ENCODE peak calls at places on chromosomes 5 and 9, in four cellular contexts. Z, E, I and R are unnamed samples.

GRCh38 chr5:68251386-68251785 is 35.8 kb downstream of the PIK3R1 start:
- DNase-seq in Z (peak; percentile 33), E (no peak), I (peak; percentile 75), R (no peak)

GRCh38 chr9:121812159-121812735 is 160.8 kb downstream of the DAB2IP start:
- DNase-seq in Z (no peak), E (no peak), I (no peak), R (no peak)

GRCh38 chr5:137867664-137868063 is at the start of gene MYOT:
- DNase-seq in Z (no peak), E (no peak), I (no peak), R (no peak)

GRCh38 chr9:78565481-78565880 is 268.6 kb downstream of the PSAT1 start:
- DNase-seq in Z (no peak), E (no peak), I (no peak), R (no peak)

GRCh38 chr5:86126202-86126601 is 491.5 kb upstream of the COX7C start:
- DNase-seq in Z (no peak), E (no peak), I (no peak), R (no peak)

GRCh38 chr5:162990063-162990462 is 447.3 kb upstream of the CCNG1 start:
- DNase-seq in Z (no peak), E (no peak), I (no peak), R (no peak)

GRCh38 chr5:117889592-117889991 is 1098.8 kb downstream of the DTWD2 start:
- DNase-seq in Z (no peak), E (no peak), I (no peak), R (no peak)

GRCh38 chr9:131418143-131419028 is 24.5 kb downstream of the PRRC2B start:
- DNase-seq in Z (no peak), E (no peak), I (no peak), R (no peak)

GRCh38 chr5:74296685-74297084 is 343.8 kb downstream of the ENC1 start:
- DNase-seq in Z (peak; percentile 15), E (no peak), I (no peak), R (no peak)

GRCh38 chr5:66722653-66723052 is 126.5 kb downstream of the MAST4 start:
- DNase-seq in Z (no peak), E (no peak), I (no peak), R (no peak)

GRCh38 chr5:87388129-87388528 is 24.6 kb downstream of the CCNH start:
- DNase-seq in Z (no peak), E (no peak), I (no peak), R (no peak)

GRCh38 chr5:270340-270739 is 1.1 kb upstream of the PDCD6 start:
- DNase-seq in Z (peak; percentile 21), E (no peak), I (no peak), R (no peak)

GRCh38 chr5:73783823-73784222 is 157.8 kb downstream of the ARHGEF28 start:
- DNase-seq in Z (no peak), E (no peak), I (no peak), R (no peak)

GRCh38 chr9:5493597-5494511 is 16.5 kb upstream of the PDCD1LG2 start:
- DNase-seq in Z (peak; percentile 41), E (no peak), I (no peak), R (no peak)

GRCh38 chr9:133078486-133078885 is 16.7 kb downstream of the CEL start:
- DNase-seq in Z (no peak), E (no peak), I (no peak), R (no peak)

GRCh38 chr5:161562446-161562845 is 15.9 kb upstream of the GABRB2 start:
- DNase-seq in Z (no peak), E (no peak), I (no peak), R (no peak)

GRCh38 chr5:96381526-96381925 is 51.5 kb downstream of the PCSK1 start:
- DNase-seq in Z (peak; percentile 22), E (no peak), I (peak; percentile 70), R (no peak)

GRCh38 chr9:83027153-83027867 is 35.6 kb downstream of the RASEF start:
- DNase-seq in Z (no peak), E (no peak), I (no peak), R (no peak)

GRCh38 chr9:75169623-75170022 is 81.3 kb downstream of the OSTF1 start:
- DNase-seq in Z (no peak), E (no peak), I (no peak), R (no peak)

GRCh38 chr5:143010335-143010734 is 240.2 kb downstream of the ARHGAP26 start:
- DNase-seq in Z (no peak), E (no peak), I (no peak), R (no peak)

GRCh38 chr5:14816374-14816998 is 55.1 kb downstream of the ANKH start:
- DNase-seq in Z (no peak), E (no peak), I (no peak), R (no peak)

GRCh38 chr5:151134228-151134627 is 23.4 kb downstream of the ANXA6 start:
- DNase-seq in Z (no peak), E (no peak), I (no peak), R (no peak)

GRCh38 chr5:107502711-107503110 is 168.0 kb downstream of the EFNA5 start:
- DNase-seq in Z (no peak), E (no peak), I (no peak), R (no peak)

GRCh38 chr9:90092512-90092911 is 487.7 kb downstream of the GADD45G start:
- DNase-seq in Z (no peak), E (no peak), I (peak; percentile 73), R (no peak)

GRCh38 chr5:123659495-123659894 is 147.5 kb downstream of the CSNK1G3 start:
- DNase-seq in Z (no peak), E (no peak), I (no peak), R (no peak)

GRCh38 chr5:143141652-143142051 is 261.8 kb downstream of the NR3C1 start:
- DNase-seq in Z (no peak), E (no peak), I (no peak), R (no peak)

GRCh38 chr5:125326114-125326513 is 579.7 kb upstream of the ZNF608 start:
- DNase-seq in Z (peak; percentile 45), E (no peak), I (no peak), R (no peak)

GRCh38 chr5:38130346-38130745 is 128.0 kb upstream of the EGFLAM start:
- DNase-seq in Z (no peak), E (no peak), I (no peak), R (no peak)

GRCh38 chr5:126852916-126853315 is 76.0 kb downstream of the LMNB1 start:
- DNase-seq in Z (no peak), E (no peak), I (no peak), R (no peak)

GRCh38 chr5:154708207-154708606 is 47.0 kb upstream of the LARP1 start:
- DNase-seq in Z (no peak), E (no peak), I (no peak), R (no peak)

GRCh38 chr5:167754501-167754941 is 536.9 kb upstream of the WWC1 start:
- DNase-seq in Z (no peak), E (no peak), I (no peak), R (no peak)

GRCh38 chr5:150781706-150782614 is 3.4 kb downstream of the SMIM3 start:
- DNase-seq in Z (peak; percentile 43), E (peak; percentile 91), I (no peak), R (no peak)

GRCh38 chr9:84271887-84272556 is 68.5 kb downstream of the SLC28A3 start:
- DNase-seq in Z (no peak), E (no peak), I (no peak), R (no peak)

DNA sequence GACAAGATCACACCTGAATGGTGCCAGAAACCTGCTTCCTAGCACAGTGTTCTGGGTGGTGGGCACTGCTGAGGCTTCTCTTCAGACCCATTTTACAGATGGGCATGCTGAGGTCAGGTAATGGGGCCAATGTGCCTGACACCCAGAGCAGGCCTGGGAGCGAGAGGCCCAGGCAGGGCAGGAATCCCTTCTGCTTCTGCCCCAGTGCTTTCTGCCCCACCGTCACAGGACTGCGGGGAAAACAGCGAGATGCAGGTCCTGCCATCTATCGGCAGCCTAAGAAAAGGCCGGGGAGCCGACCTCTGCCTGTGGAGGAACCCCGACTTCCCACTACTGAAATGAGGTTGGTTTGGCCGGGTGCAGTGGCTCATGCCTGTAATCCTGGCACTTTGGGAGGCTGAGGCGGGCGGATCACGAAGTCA is 22.8 kb upstream of the RNU6ATAC start:
- DNase-seq in Z (no peak), E (peak; percentile 38), I (no peak), R (no peak)
- TF ChIP-seq CTCF in Z (no peak), E (no peak), I (no peak), R (no peak)

GRCh38 chr5:81239613-81240012 is 6.5 kb downstream of the CKMT2 start:
- DNase-seq in Z (no peak), E (peak; percentile 71), I (no peak), R (no peak)
- TF ChIP-seq CTCF in Z (no peak), E (no peak), I (no peak), R (no peak)

GRCh38 chr5:135534609-135535419 is 950 bp downstream of the NEUROG1 start:
- DNase-seq in Z (no peak), E (no peak), I (no peak), R (no peak)

GRCh38 chr5:135535420-135535819 is 344 bp downstream of the NEUROG1 start:
- DNase-seq in Z (no peak), E (no peak), I (no peak), R (no peak)

GRCh38 chr5:135533346-135533745 is 2.4 kb downstream of the NEUROG1 start:
- DNase-seq in Z (no peak), E (no peak), I (no peak), R (no peak)

GRCh38 chr5:135535820-135536801 is at the start of gene NEUROG1:
- DNase-seq in Z (no peak), E (no peak), I (no peak), R (no peak)

GRCh38 chr5:135533794-135534193 is 2.0 kb downstream of the NEUROG1 start:
- DNase-seq in Z (no peak), E (no peak), I (no peak), R (no peak)
- TF ChIP-seq CTCF in Z (no peak), E (no peak), I (no peak), R (no peak)

GRCh38 chr9:134656334-134657034 is 14.9 kb downstream of the COL5A1 start:
- DNase-seq in Z (no peak), E (no peak), I (no peak), R (no peak)
- TF ChIP-seq CTCF in Z (no peak), E (no peak), I (peak; percentile 44), R (no peak)

GRCh38 chr9:18320046-18320445 is 153.9 kb upstream of the ADAMTSL1 start:
- DNase-seq in Z (no peak), E (no peak), I (no peak), R (no peak)
- TF ChIP-seq CTCF in Z (no peak), E (no peak), I (no peak), R (no peak)

DNA sequence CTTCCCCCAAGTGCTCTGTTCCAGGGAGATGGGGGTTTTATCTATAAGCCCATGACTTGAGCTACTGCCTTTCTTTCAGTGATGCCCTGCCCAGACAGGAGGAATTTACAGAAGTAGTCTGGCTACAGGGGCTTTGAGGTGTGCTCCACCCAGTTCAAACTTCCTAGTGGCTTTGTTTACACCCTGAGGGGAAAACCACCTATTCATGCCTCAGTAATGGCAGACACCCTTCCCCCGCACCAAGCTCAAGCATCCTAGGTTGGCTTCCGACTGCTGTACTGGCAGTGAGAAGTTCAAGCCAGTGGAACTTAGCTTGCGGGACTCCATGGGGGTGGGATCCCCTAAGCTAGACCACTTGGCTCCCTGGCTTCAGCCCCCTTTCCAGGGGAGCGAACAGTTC is 154.6 kb downstream of the IZUMO3 start:
- DNase-seq in Z (no peak), E (no peak), I (no peak), R (no peak)
- TF ChIP-seq CTCF in Z (no peak), E (no peak), I (no peak), R (no peak)

GRCh38 chr5:139262414-139263139 is 31.0 kb upstream of the MATR3 start:
- DNase-seq in Z (peak; percentile 85), E (peak; percentile 94), I (peak; percentile 95), R (peak; percentile 60)
- TF ChIP-seq CTCF in Z (peak; percentile 59), E (peak; percentile 95), I (peak; percentile 99), R (peak; percentile 31)